ENCODE peak calls at places on chromosomes 13 and 19, in nine cellular contexts. F is NCI-H1092, J is kidney epithelial cell, V is COR-L47, E is caudate nucleus, L is ecto neural progenitor cell, Y is GM18507, U is dorsolateral prefrontal cortex, Z is amniotic stem cell. M is an unnamed sample.

GRCh38 chr13:107860284-107860683 is 355.1 kb downstream of the LIG4 start:
- DNase-seq in F (no peak), J (no peak), V (no peak), E (no peak), L (no peak), Y (no peak), U (no peak), Z (no peak), M (no peak)

GRCh38 chr19:3949997-3950859 is 17.4 kb downstream of the NMRK2 start:
- DNase-seq in F (no peak), J (no peak), V (no peak), E (no peak), L (no peak), Y (no peak), U (no peak), Z (no peak), M (no peak)

GRCh38 chr13:75415720-75416119 is 66.2 kb downstream of the TBC1D4 start:
- DNase-seq in F (no peak), J (no peak), V (no peak), E (no peak), L (no peak), Y (no peak), U (no peak), Z (peak; percentile 24), M (no peak)

GRCh38 chr19:55660991-55661390 is 6.2 kb downstream of the U2AF2 start:
- DNase-seq in F (no peak), J (no peak), V (no peak), E (no peak), L (no peak), Y (no peak), U (no peak), Z (no peak), M (no peak)

GRCh38 chr19:30059741-30060140 is 117.7 kb downstream of the URI1 start:
- DNase-seq in F (no peak), J (no peak), V (no peak), E (no peak), L (no peak), Y (no peak), U (no peak), Z (no peak), M (no peak)

GRCh38 chr19:35719402-35720162 is 1.8 kb downstream of the KMT2B start:
- DNase-seq in F (no peak), J (no peak), V (no peak), E (no peak), L (no peak), Y (no peak), U (no peak), Z (no peak), M (no peak)

GRCh38 chr13:39148513-39148961 is 110.3 kb downstream of the NHLRC3 start:
- DNase-seq in F (no peak), J (peak; percentile 95), V (peak; percentile 56), E (no peak), L (no peak), Y (no peak), U (no peak), Z (no peak), M (peak; percentile 70)

GRCh38 chr13:79307866-79308298 is 98.2 kb downstream of the RBM26 start:
- DNase-seq in F (no peak), J (peak; percentile 2), V (no peak), E (no peak), L (no peak), Y (no peak), U (peak; percentile 56), Z (no peak), M (no peak)

GRCh38 chr13:28611654-28612131 is 47.2 kb upstream of the POMP start:
- DNase-seq in F (no peak), J (no peak), V (no peak), E (no peak), L (no peak), Y (no peak), U (no peak), Z (no peak), M (no peak)

GRCh38 chr19:1079566-1080111 is 12.7 kb downstream of the ARHGAP45 start:
- DNase-seq in F (no peak), J (no peak), V (no peak), E (no peak), L (no peak), Y (no peak), U (no peak), Z (no peak), M (no peak)

GRCh38 chr19:8367327-8368001 is 3.5 kb downstream of the ANGPTL4 start:
- DNase-seq in F (peak; percentile 5), J (peak; percentile 91), V (peak; percentile 58), E (peak; percentile 77), L (peak; percentile 76), Y (no peak), U (peak; percentile 68), Z (peak; percentile 86), M (no peak)

GRCh38 chr19:18980432-18981020 is 39.5 kb upstream of the HOMER3 start:
- DNase-seq in F (no peak), J (no peak), V (no peak), E (no peak), L (no peak), Y (no peak), U (no peak), Z (no peak), M (no peak)

GRCh38 chr19:18514800-18515682 is 6.8 kb downstream of the ELL start:
- DNase-seq in F (peak; percentile 59), J (peak; percentile 37), V (no peak), E (peak; percentile 38), L (no peak), Y (no peak), U (no peak), Z (no peak), M (no peak)

GRCh38 chr19:3976495-3977241 is 5.8 kb upstream of the DAPK3 start:
- DNase-seq in F (no peak), J (no peak), V (no peak), E (no peak), L (no peak), Y (no peak), U (no peak), Z (no peak), M (no peak)

GRCh38 chr13:110216403-110217041 is 90.4 kb downstream of the COL4A1 start:
- DNase-seq in F (no peak), J (peak; percentile 47), V (no peak), E (no peak), L (no peak), Y (no peak), U (no peak), Z (no peak), M (no peak)

GRCh38 chr13:51645154-51645650 is 60.9 kb downstream of the WDFY2 start:
- DNase-seq in F (no peak), J (no peak), V (no peak), E (no peak), L (no peak), Y (no peak), U (no peak), Z (no peak), M (peak; percentile 34)

GRCh38 chr19:6060600-6061391 is 49.5 kb downstream of the RFX2 start:
- DNase-seq in F (no peak), J (peak; percentile 44), V (no peak), E (no peak), L (peak; percentile 35), Y (no peak), U (no peak), Z (no peak), M (no peak)

GRCh38 chr19:10686661-10687517 is 14.3 kb upstream of the QTRT1 start:
- DNase-seq in F (no peak), J (no peak), V (no peak), E (peak; percentile 61), L (peak; percentile 45), Y (no peak), U (peak; percentile 86), Z (no peak), M (no peak)

GRCh38 chr19:44795398-44795987 is 13.4 kb upstream of the BCAM start:
- DNase-seq in F (no peak), J (no peak), V (no peak), E (no peak), L (no peak), Y (no peak), U (no peak), Z (no peak), M (no peak)

GRCh38 chr13:113942591-113943103 is 31.2 kb downstream of the C13orf46 start:
- DNase-seq in F (no peak), J (no peak), V (no peak), E (no peak), L (no peak), Y (no peak), U (no peak), Z (no peak), M (no peak)

GRCh38 chr13:77009011-77009410 is 17.1 kb downstream of the CLN5 start:
- DNase-seq in F (no peak), J (no peak), V (no peak), E (no peak), L (no peak), Y (no peak), U (no peak), Z (no peak), M (no peak)

GRCh38 chr13:67736646-67737420 is 506.7 kb upstream of the PCDH9 start:
- DNase-seq in F (peak; percentile 24), J (peak; percentile 53), V (no peak), E (peak; percentile 13), L (no peak), Y (no peak), U (no peak), Z (peak; percentile 61), M (peak; percentile 14)

GRCh38 chr13:22874839-22875238 is 305.9 kb upstream of the SGCG start:
- DNase-seq in F (no peak), J (no peak), V (no peak), E (no peak), L (no peak), Y (no peak), U (no peak), Z (no peak), M (no peak)

GRCh38 chr19:18764591-18765051 is 26.5 kb downstream of the COMP start:
- DNase-seq in F (no peak), J (no peak), V (no peak), E (no peak), L (no peak), Y (no peak), U (no peak), Z (no peak), M (no peak)

M was measured in NCI-H748 treated with DMSO at 0.1 percent for 48 hours.